ENCODE peak calls at places on chromosome 21, in five cellular contexts. One of them, this sample, is unnamed.

GRCh38 chr21:42503711-42504110 is 7.7 kb upstream of the RSPH1 start:
- DNase-seq in psoas muscle: no peak
- DNase-seq in posterior vena cava: no peak
- DNase-seq in activated naive CD4-positive, alpha-beta T cell: no peak
- DNase-seq in activated naive CD8-positive, alpha-beta T cell treated with anti-CD3 and anti-CD28 coated beads, Interleukin-2, amount 50 U/mL, for 24 hours: peak; percentile 22
- DNase-seq in this sample: no peak

GRCh38 chr21:26194811-26195251 is 24.3 kb upstream of the APP start:
- DNase-seq in psoas muscle: no peak
- DNase-seq in activated naive CD8-positive, alpha-beta T cell treated with anti-CD3 and anti-CD28 coated beads, Interleukin-2, amount 50 U/mL, for 24 hours: no peak
- DNase-seq in posterior vena cava: no peak
- DNase-seq in activated naive CD4-positive, alpha-beta T cell: no peak
- DNase-seq in this sample: no peak

GRCh38 chr21:35942211-35943144 is 117.8 kb downstream of the SETD4 start:
- DNase-seq in activated naive CD4-positive, alpha-beta T cell: no peak
- DNase-seq in activated naive CD8-positive, alpha-beta T cell treated with anti-CD3 and anti-CD28 coated beads, Interleukin-2, amount 50 U/mL, for 24 hours: no peak
- DNase-seq in psoas muscle: no peak
- DNase-seq in posterior vena cava: no peak
- DNase-seq in this sample: no peak

GRCh38 chr21:16608209-16608830 is 878.5 kb downstream of the USP25 start:
- DNase-seq in activated naive CD4-positive, alpha-beta T cell: no peak
- DNase-seq in activated naive CD8-positive, alpha-beta T cell treated with anti-CD3 and anti-CD28 coated beads, Interleukin-2, amount 50 U/mL, for 24 hours: no peak
- DNase-seq in psoas muscle: no peak
- DNase-seq in posterior vena cava: no peak
- DNase-seq in this sample: no peak

GRCh38 chr21:34703566-34703965 is 34.8 kb downstream of the CLIC6 start:
- DNase-seq in activated naive CD4-positive, alpha-beta T cell: no peak
- DNase-seq in activated naive CD8-positive, alpha-beta T cell treated with anti-CD3 and anti-CD28 coated beads, Interleukin-2, amount 50 U/mL, for 24 hours: no peak
- DNase-seq in posterior vena cava: no peak
- DNase-seq in psoas muscle: no peak
- DNase-seq in this sample: no peak

GRCh38 chr21:33892853-33893252 is 22.8 kb downstream of the ATP5PO start:
- DNase-seq in posterior vena cava: no peak
- DNase-seq in activated naive CD8-positive, alpha-beta T cell treated with anti-CD3 and anti-CD28 coated beads, Interleukin-2, amount 50 U/mL, for 24 hours: no peak
- DNase-seq in activated naive CD4-positive, alpha-beta T cell: no peak
- DNase-seq in psoas muscle: no peak
- DNase-seq in this sample: no peak

GRCh38 chr21:36610201-36610600 is 88.7 kb upstream of the SIM2 start:
- DNase-seq in psoas muscle: no peak
- DNase-seq in activated naive CD4-positive, alpha-beta T cell: no peak
- DNase-seq in activated naive CD8-positive, alpha-beta T cell treated with anti-CD3 and anti-CD28 coated beads, Interleukin-2, amount 50 U/mL, for 24 hours: no peak
- DNase-seq in posterior vena cava: no peak
- DNase-seq in this sample: no peak

GRCh38 chr21:16773206-16773605 is 739.6 kb upstream of the CXADR start:
- DNase-seq in psoas muscle: no peak
- DNase-seq in activated naive CD4-positive, alpha-beta T cell: no peak
- DNase-seq in posterior vena cava: no peak
- DNase-seq in activated naive CD8-positive, alpha-beta T cell treated with anti-CD3 and anti-CD28 coated beads, Interleukin-2, amount 50 U/mL, for 24 hours: no peak
- DNase-seq in this sample: no peak

GRCh38 chr21:41953831-41954653 is at the start of gene C2CD2:
- DNase-seq in activated naive CD8-positive, alpha-beta T cell treated with anti-CD3 and anti-CD28 coated beads, Interleukin-2, amount 50 U/mL, for 24 hours: peak; percentile 31
- DNase-seq in posterior vena cava: peak; percentile 91
- DNase-seq in psoas muscle: peak; percentile 82
- DNase-seq in activated naive CD4-positive, alpha-beta T cell: no peak
- DNase-seq in this sample: peak; percentile 82

GRCh38 chr21:37914211-37914900 is 1.9 kb downstream of the KCNJ6 start:
- DNase-seq in activated naive CD4-positive, alpha-beta T cell: no peak
- DNase-seq in psoas muscle: no peak
- DNase-seq in posterior vena cava: no peak
- DNase-seq in activated naive CD8-positive, alpha-beta T cell treated with anti-CD3 and anti-CD28 coated beads, Interleukin-2, amount 50 U/mL, for 24 hours: peak; percentile 21
- DNase-seq in this sample: peak; percentile 25

GRCh38 chr21:34871026-34871908 is 177.8 kb downstream of the RUNX1 start:
- DNase-seq in activated naive CD4-positive, alpha-beta T cell: no peak
- DNase-seq in posterior vena cava: no peak
- DNase-seq in psoas muscle: no peak
- DNase-seq in activated naive CD8-positive, alpha-beta T cell treated with anti-CD3 and anti-CD28 coated beads, Interleukin-2, amount 50 U/mL, for 24 hours: no peak
- DNase-seq in this sample: no peak

This sample was measured in heart right ventricle.